ENCODE peak calls at places on chromosomes 6 and 20, in four cellular contexts. One of them, this sample, is unnamed.

GRCh38 chr6:2857580-2858337 is 16.1 kb upstream of the SERPINB1 start:
- DNase-seq in AG04450: no peak
- DNase-seq in left ventricle myocardium inferior: peak
- DNase-seq in fibroblast of lung: peak
- DNase-seq in this sample: no peak

GRCh38 chr6:53811746-53812145 is 16.9 kb downstream of the LRRC1 start:
- DNase-seq in left ventricle myocardium inferior: no peak
- DNase-seq in fibroblast of lung: no peak
- DNase-seq in AG04450: no peak
- DNase-seq in this sample: no peak

GRCh38 chr6:118252474-118252873 is 295.6 kb upstream of the PLN start:
- DNase-seq in AG04450: no peak
- DNase-seq in fibroblast of lung: no peak
- DNase-seq in left ventricle myocardium inferior: no peak
- DNase-seq in this sample: no peak

GRCh38 chr6:155026366-155027045 is 31.4 kb downstream of the TIAM2 start:
- DNase-seq in fibroblast of lung: peak
- DNase-seq in AG04450: peak
- DNase-seq in left ventricle myocardium inferior: no peak
- DNase-seq in this sample: peak

GRCh38 chr6:34242252-34243130 is 5.8 kb downstream of the HMGA1 start:
- DNase-seq in AG04450: no peak
- DNase-seq in fibroblast of lung: no peak
- DNase-seq in left ventricle myocardium inferior: no peak
- DNase-seq in this sample: no peak

GRCh38 chr6:159038914-159039884 is 5.6 kb downstream of the TAGAP start:
- DNase-seq in left ventricle myocardium inferior: no peak
- DNase-seq in fibroblast of lung: peak
- DNase-seq in AG04450: no peak
- DNase-seq in this sample: peak

GRCh38 chr20:41218466-41218865 is 81.1 kb downstream of the PLCG1 start:
- DNase-seq in left ventricle myocardium inferior: no peak
- DNase-seq in AG04450: peak
- DNase-seq in fibroblast of lung: peak
- DNase-seq in this sample: no peak

GRCh38 chr20:31841928-31842327 is 3.5 kb downstream of the FOXS1 start:
- DNase-seq in AG04450: no peak
- DNase-seq in fibroblast of lung: peak
- DNase-seq in left ventricle myocardium inferior: no peak
- DNase-seq in this sample: no peak

GRCh38 chr6:3402310-3403243 is 54.3 kb downstream of the SLC22A23 start:
- DNase-seq in AG04450: no peak
- DNase-seq in left ventricle myocardium inferior: no peak
- DNase-seq in fibroblast of lung: no peak
- DNase-seq in this sample: no peak

GRCh38 chr6:56863366-56863765 is 91.5 kb upstream of the BEND6 start:
- DNase-seq in fibroblast of lung: peak
- DNase-seq in AG04450: no peak
- DNase-seq in left ventricle myocardium inferior: no peak
- DNase-seq in this sample: no peak

GRCh38 chr6:121867095-121867494 is 431.6 kb downstream of the GJA1 start:
- DNase-seq in AG04450: no peak
- DNase-seq in fibroblast of lung: peak
- DNase-seq in left ventricle myocardium inferior: no peak
- DNase-seq in this sample: no peak

GRCh38 chr6:4936681-4937041 is 67.2 kb downstream of the RPP40 start:
- DNase-seq in left ventricle myocardium inferior: no peak
- DNase-seq in fibroblast of lung: peak
- DNase-seq in AG04450: peak
- DNase-seq in this sample: no peak

GRCh38 chr6:18246205-18246604 is 18.1 kb downstream of the DEK start:
- DNase-seq in fibroblast of lung: no peak
- DNase-seq in AG04450: no peak
- DNase-seq in left ventricle myocardium inferior: no peak
- DNase-seq in this sample: no peak

GRCh38 chr20:11716239-11716944 is 201.3 kb upstream of the BTBD3 start:
- DNase-seq in fibroblast of lung: peak
- DNase-seq in AG04450: peak
- DNase-seq in left ventricle myocardium inferior: no peak
- DNase-seq in this sample: peak

GRCh38 chr20:45300961-45301360 is 5.7 kb upstream of the RBPJL start:
- DNase-seq in AG04450: no peak
- DNase-seq in fibroblast of lung: peak
- DNase-seq in left ventricle myocardium inferior: no peak
- DNase-seq in this sample: no peak

GRCh38 chr6:55212147-55212546 is 37.8 kb downstream of the HCRTR2 start:
- DNase-seq in left ventricle myocardium inferior: no peak
- DNase-seq in AG04450: no peak
- DNase-seq in fibroblast of lung: peak
- DNase-seq in this sample: peak

GRCh38 chr6:123519191-123519510 is 117.6 kb downstream of the TRDN start:
- DNase-seq in left ventricle myocardium inferior: peak
- DNase-seq in fibroblast of lung: no peak
- DNase-seq in AG04450: no peak
- DNase-seq in this sample: no peak

GRCh38 chr6:75691012-75691411 is 58.0 kb upstream of the MYO6 start:
- DNase-seq in fibroblast of lung: peak
- DNase-seq in left ventricle myocardium inferior: no peak
- DNase-seq in AG04450: no peak
- DNase-seq in this sample: no peak

GRCh38 chr6:45892196-45892595 is 123.5 kb downstream of the CLIC5 start:
- DNase-seq in left ventricle myocardium inferior: no peak
- DNase-seq in fibroblast of lung: no peak
- DNase-seq in AG04450: no peak
- DNase-seq in this sample: no peak

GRCh38 chr6:30757261-30757935 is 13.1 kb upstream of the IER3 start:
- DNase-seq in left ventricle myocardium inferior: peak
- DNase-seq in AG04450: no peak
- DNase-seq in fibroblast of lung: no peak
- DNase-seq in this sample: no peak

GRCh38 chr20:1184638-1185315 is at the start of gene TMEM74B:
- DNase-seq in left ventricle myocardium inferior: no peak
- DNase-seq in fibroblast of lung: no peak
- DNase-seq in AG04450: no peak
- DNase-seq in this sample: no peak

GRCh38 chr6:166222631-166223030 is 55.0 kb upstream of the TBXT start:
- DNase-seq in left ventricle myocardium inferior: no peak
- DNase-seq in fibroblast of lung: no peak
- DNase-seq in AG04450: no peak
- DNase-seq in this sample: no peak

GRCh38 chr6:62530985-62531384 is 245.0 kb upstream of the KHDRBS2 start:
- DNase-seq in AG04450: no peak
- DNase-seq in left ventricle myocardium inferior: no peak
- DNase-seq in fibroblast of lung: no peak
- DNase-seq in this sample: no peak

GRCh38 chr6:403659-404655 is 12.4 kb downstream of the IRF4 start:
- DNase-seq in left ventricle myocardium inferior: no peak
- DNase-seq in fibroblast of lung: no peak
- DNase-seq in AG04450: no peak
- DNase-seq in this sample: no peak

GRCh38 chr20:24673678-24674570 is 204.5 kb downstream of the SYNDIG1 start:
- DNase-seq in left ventricle myocardium inferior: no peak
- DNase-seq in AG04450: no peak
- DNase-seq in fibroblast of lung: peak
- DNase-seq in this sample: no peak

GRCh38 chr6:53771780-53772624 is 22.8 kb upstream of the LRRC1 start:
- DNase-seq in left ventricle myocardium inferior: no peak
- DNase-seq in fibroblast of lung: peak
- DNase-seq in AG04450: no peak
- DNase-seq in this sample: no peak

GRCh38 chr6:157962601-157963084 is 19.0 kb upstream of the SYNJ2 start:
- DNase-seq in left ventricle myocardium inferior: no peak
- DNase-seq in fibroblast of lung: peak
- DNase-seq in AG04450: no peak
- DNase-seq in this sample: no peak

GRCh38 chr20:17558154-17558940 is 11.5 kb upstream of the DSTN start:
- DNase-seq in left ventricle myocardium inferior: no peak
- DNase-seq in AG04450: peak
- DNase-seq in fibroblast of lung: peak
- DNase-seq in this sample: no peak

GRCh38 chr6:151534576-151534975 is 40.8 kb downstream of the CCDC170 start:
- DNase-seq in AG04450: no peak
- DNase-seq in left ventricle myocardium inferior: no peak
- DNase-seq in fibroblast of lung: peak
- DNase-seq in this sample: peak

GRCh38 chr6:11804706-11805105 is 26.1 kb upstream of the ADTRP start:
- DNase-seq in fibroblast of lung: peak
- DNase-seq in left ventricle myocardium inferior: no peak
- DNase-seq in AG04450: no peak
- DNase-seq in this sample: no peak

GRCh38 chr20:63579017-63579705 is 5.1 kb upstream of the HELZ2 start:
- DNase-seq in AG04450: no peak
- DNase-seq in fibroblast of lung: no peak
- DNase-seq in left ventricle myocardium inferior: no peak
- DNase-seq in this sample: no peak

GRCh38 chr6:34272022-34272926 is 23.5 kb upstream of the SMIM29 start:
- DNase-seq in fibroblast of lung: no peak
- DNase-seq in AG04450: no peak
- DNase-seq in left ventricle myocardium inferior: peak
- DNase-seq in this sample: no peak

GRCh38 chr6:5090603-5091002 is 5.5 kb downstream of the PPP1R3G start:
- DNase-seq in fibroblast of lung: peak
- DNase-seq in AG04450: no peak
- DNase-seq in left ventricle myocardium inferior: no peak
- DNase-seq in this sample: no peak

GRCh38 chr20:58888521-58889333 is 36.2 kb downstream of the GNAS start:
- DNase-seq in fibroblast of lung: peak
- DNase-seq in left ventricle myocardium inferior: peak
- DNase-seq in AG04450: no peak
- DNase-seq in this sample: no peak

GRCh38 chr6:148332088-148332487 is 10.6 kb upstream of the SASH1 start:
- DNase-seq in fibroblast of lung: no peak
- DNase-seq in left ventricle myocardium inferior: no peak
- DNase-seq in AG04450: no peak
- DNase-seq in this sample: no peak

GRCh38 chr6:139115980-139116758 is 18.7 kb upstream of the HECA start:
- DNase-seq in AG04450: no peak
- DNase-seq in fibroblast of lung: no peak
- DNase-seq in left ventricle myocardium inferior: no peak
- DNase-seq in this sample: no peak
- H3K4me3 ChIP-seq in AG04450: no peak
- H3K4me3 ChIP-seq in fibroblast of lung: no peak
- H3K4me3 ChIP-seq in left ventricle myocardium inferior: no peak
- H3K4me3 ChIP-seq in this sample: no peak

GRCh38 chr20:53581444-53582311 is 12.0 kb downstream of the ZNF217 start:
- DNase-seq in AG04450: no peak
- DNase-seq in fibroblast of lung: no peak
- DNase-seq in left ventricle myocardium inferior: no peak
- DNase-seq in this sample: no peak
- H3K4me3 ChIP-seq in AG04450: no peak
- H3K4me3 ChIP-seq in fibroblast of lung: no peak
- H3K4me3 ChIP-seq in left ventricle myocardium inferior: no peak
- H3K4me3 ChIP-seq in this sample: no peak

DNA sequence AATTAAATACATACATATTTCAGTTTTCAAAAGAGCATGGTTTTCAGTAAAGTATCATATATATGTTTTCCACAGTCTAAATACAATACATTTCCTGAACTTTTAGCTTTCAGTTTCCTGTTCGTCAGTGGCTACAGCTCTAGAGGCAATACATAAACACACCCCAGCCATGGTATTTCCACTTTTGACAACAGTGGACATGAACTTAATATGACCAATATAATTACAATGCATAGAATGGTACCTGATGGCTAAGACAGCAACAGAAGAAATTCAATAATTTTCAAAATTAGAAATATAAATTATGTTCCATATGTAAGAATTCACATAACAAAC is 19.3 kb downstream of the FKBP5 start:
- DNase-seq in fibroblast of lung: peak
- DNase-seq in left ventricle myocardium inferior: no peak
- DNase-seq in AG04450: no peak
- DNase-seq in this sample: no peak
- H3K4me3 ChIP-seq in fibroblast of lung: peak
- H3K4me3 ChIP-seq in left ventricle myocardium inferior: peak
- H3K4me3 ChIP-seq in AG04450: peak
- H3K4me3 ChIP-seq in this sample: no peak

GRCh38 chr6:109381007-109381746 is 1.1 kb downstream of the CD164 start:
- DNase-seq in left ventricle myocardium inferior: no peak
- DNase-seq in AG04450: no peak
- DNase-seq in fibroblast of lung: peak
- DNase-seq in this sample: no peak

GRCh38 chr6:109383438-109383940 is 1.2 kb upstream of the CD164 start:
- DNase-seq in left ventricle myocardium inferior: no peak
- DNase-seq in AG04450: no peak
- DNase-seq in fibroblast of lung: no peak
- DNase-seq in this sample: no peak

GRCh38 chr6:109381747-109382575 is at the start of gene CD164:
- DNase-seq in fibroblast of lung: peak
- DNase-seq in left ventricle myocardium inferior: peak
- DNase-seq in AG04450: peak
- DNase-seq in this sample: no peak

GRCh38 chr6:109382576-109383437 is 540 bp upstream of the CD164 start:
- DNase-seq in fibroblast of lung: peak
- DNase-seq in left ventricle myocardium inferior: peak
- DNase-seq in AG04450: peak
- DNase-seq in this sample: peak

GRCh38 chr6:109379706-109380105 is 2.6 kb downstream of the CD164 start:
- DNase-seq in AG04450: no peak
- DNase-seq in left ventricle myocardium inferior: no peak
- DNase-seq in fibroblast of lung: peak
- DNase-seq in this sample: peak
- H3K4me3 ChIP-seq in AG04450: peak
- H3K4me3 ChIP-seq in left ventricle myocardium inferior: peak
- H3K4me3 ChIP-seq in fibroblast of lung: peak
- H3K4me3 ChIP-seq in this sample: peak